ENCODE peak calls at places on chromosome X, in ten cellular contexts. Z is GM13976, P is ACHN, S is cardiac muscle cell, O is activated T-cell treated with anti-CD3 and anti-CD28 coated beads for 1 hour, R is iris pigment epithelial cell, F is WERI-Rb-1, L is NCI-H1092, N is uterus, U is progenitor cell of endocrine pancreas. C is an unnamed sample.

GRCh38 chrX:108165349-108166111 is 74.0 kb downstream of the ATG4A start:
- DNase-seq in F (peak), L (peak), R (peak), N (peak), U (no peak), S (peak), O (no peak), P (peak), Z (peak), C (peak)

GRCh38 chrX:38806054-38806389 is 4.8 kb downstream of the MID1IP1 start:
- DNase-seq in R (no peak), Z (no peak), U (no peak), O (peak), P (no peak), F (no peak), S (no peak), L (peak), N (no peak), C (no peak)

GRCh38 chrX:56762707-56763555 is 33.9 kb downstream of the NBDY start:
- DNase-seq in P (no peak), F (no peak), U (no peak), R (no peak), N (no peak), S (no peak), Z (peak), L (no peak), O (no peak), C (peak)

GRCh38 chrX:134898450-134898849 is 92.3 kb upstream of the SMIM10 start:
- DNase-seq in N (no peak), R (peak), P (no peak), L (no peak), F (no peak), S (peak), Z (no peak), O (no peak), U (no peak), C (peak)

GRCh38 chrX:11893933-11894710 is 136.1 kb downstream of the MSL3 start:
- DNase-seq in L (no peak), N (no peak), O (no peak), S (no peak), P (peak), R (no peak), F (no peak), Z (no peak), U (no peak), C (no peak)

GRCh38 chrX:41148553-41148952 is 63.3 kb downstream of the USP9X start:
- DNase-seq in F (no peak), N (no peak), U (no peak), Z (no peak), O (no peak), R (peak), L (no peak), S (peak), P (peak), C (peak)

GRCh38 chrX:121975666-121976065 is 928.3 kb downstream of the GLUD2 start:
- DNase-seq in S (no peak), F (no peak), Z (no peak), O (no peak), P (no peak), U (no peak), R (no peak), N (no peak), L (no peak), C (no peak)

GRCh38 chrX:119942831-119943184 is 743 bp downstream of the NKAP start:
- DNase-seq in U (no peak), F (no peak), L (no peak), P (no peak), R (peak), O (no peak), N (no peak), Z (no peak), S (peak), C (peak)

GRCh38 chrX:16187024-16187698 is 19.9 kb downstream of the MAGEB17 start:
- DNase-seq in N (no peak), Z (no peak), F (no peak), O (no peak), S (no peak), U (no peak), L (no peak), P (no peak), R (no peak), C (no peak)

GRCh38 chrX:119041175-119041574 is 31.6 kb upstream of the CT47C1 start:
- DNase-seq in N (peak), F (no peak), R (peak), P (peak), O (no peak), Z (no peak), L (no peak), S (peak), U (no peak), C (peak)

GRCh38 chrX:80014141-80014940 is at the start of gene TBX22:
- DNase-seq in F (no peak), L (no peak), R (no peak), N (no peak), Z (no peak), U (no peak), S (no peak), O (no peak), P (no peak), C (no peak)

GRCh38 chrX:136272325-136272724 is 21.1 kb upstream of the MAP7D3 start:
- DNase-seq in F (no peak), P (peak), O (no peak), Z (no peak), S (no peak), N (no peak), R (no peak), U (no peak), L (no peak), C (peak)

GRCh38 chrX:10769165-10769564 is 148.8 kb upstream of the MID1 start:
- DNase-seq in P (peak), U (no peak), O (no peak), L (peak), Z (peak), F (no peak), N (no peak), R (peak), S (peak), C (peak)

GRCh38 chrX:135112743-135113142 is 7.6 kb downstream of the ETDB start:
- DNase-seq in R (no peak), Z (no peak), N (no peak), P (no peak), O (no peak), L (no peak), F (no peak), U (no peak), S (no peak), C (no peak)

GRCh38 chrX:153736871-153737441 is 12.3 kb downstream of the ABCD1 start:
- DNase-seq in R (no peak), P (no peak), F (no peak), S (no peak), O (no peak), Z (no peak), N (no peak), L (peak), U (no peak), C (no peak)

GRCh38 chrX:115189646-115190635 is 731 bp downstream of the RBMXL3 start:
- DNase-seq in O (no peak), P (no peak), U (no peak), R (no peak), Z (no peak), N (no peak), L (no peak), F (no peak), S (no peak), C (no peak)

GRCh38 chrX:154738013-154738738 is 12.7 kb downstream of the GAB3 start:
- DNase-seq in U (no peak), P (no peak), O (no peak), R (peak), L (no peak), F (no peak), Z (no peak), N (peak), S (peak), C (peak)

GRCh38 chrX:132153166-132153565 is 25.3 kb upstream of the FRMD7 start:
- DNase-seq in R (no peak), F (no peak), L (no peak), S (no peak), O (no peak), U (no peak), P (no peak), Z (no peak), N (no peak), C (no peak)

GRCh38 chrX:50003927-50004326 is 81.5 kb downstream of the CLCN5 start:
- DNase-seq in S (no peak), F (no peak), N (no peak), L (no peak), U (no peak), O (no peak), Z (no peak), R (peak), P (no peak), C (no peak)

GRCh38 chrX:19649227-19650009 is 134.1 kb upstream of the MAP3K15 start:
- DNase-seq in Z (no peak), L (no peak), R (no peak), O (no peak), N (no peak), F (no peak), P (no peak), S (peak), U (no peak), C (peak)

GRCh38 chrX:77442728-77443127 is 4.5 kb upstream of the FGF16 start:
- DNase-seq in R (peak), S (peak), L (no peak), N (no peak), U (no peak), O (no peak), F (no peak), Z (no peak), P (peak), C (peak)

GRCh38 chrX:14356401-14356800 is 172.9 kb upstream of the GLRA2 start:
- DNase-seq in P (no peak), R (peak), U (no peak), S (no peak), L (no peak), N (no peak), O (no peak), Z (no peak), F (no peak), C (peak)

GRCh38 chrX:78331708-78332107 is 4.3 kb upstream of the CYSLTR1 start:
- DNase-seq in L (no peak), O (no peak), R (no peak), F (no peak), S (no peak), N (no peak), Z (no peak), U (no peak), P (no peak), C (no peak)

GRCh38 chrX:153723351-153724251 is 586 bp downstream of the BCAP31 start:
- DNase-seq in O (peak), U (peak), N (peak), L (peak), F (peak), P (peak), S (peak), Z (peak), R (peak), C (no peak)

GRCh38 chrX:99001286-99001685 is 1408.8 kb downstream of the PCDH19 start:
- DNase-seq in S (no peak), L (no peak), P (no peak), Z (no peak), R (no peak), O (no peak), F (no peak), N (no peak), U (no peak), C (no peak)

GRCh38 chrX:20067709-20068315 is 48.9 kb downstream of the MAP7D2 start:
- DNase-seq in O (no peak), L (peak), P (peak), R (peak), F (no peak), Z (no peak), N (peak), U (no peak), S (peak), C (peak)

GRCh38 chrX:68589372-68589753 is 58.1 kb upstream of the STARD8 start:
- DNase-seq in R (no peak), U (no peak), F (no peak), S (no peak), L (no peak), P (no peak), O (no peak), N (no peak), Z (no peak), C (no peak)

GRCh38 chrX:149683966-149684730 is 27.7 kb upstream of the MAGEA11 start:
- DNase-seq in O (no peak), F (no peak), P (no peak), L (no peak), N (no peak), R (no peak), S (no peak), Z (no peak), U (no peak), C (no peak)

GRCh38 chrX:150934453-150934852 is 36.0 kb upstream of the CD99L2 start:
- DNase-seq in S (peak), U (no peak), P (peak), R (peak), O (no peak), N (peak), Z (no peak), L (no peak), F (no peak), C (no peak)

GRCh38 chrX:135185795-135186443 is 14.7 kb upstream of the CT55 start:
- DNase-seq in Z (peak), R (peak), S (peak), O (peak), U (no peak), P (peak), F (peak), L (peak), N (no peak), C (peak)

GRCh38 chrX:110425222-110425621 is 66.6 kb downstream of the RTL9 start:
- DNase-seq in S (no peak), O (no peak), R (no peak), F (no peak), Z (no peak), N (no peak), U (no peak), L (no peak), P (no peak), C (no peak)

GRCh38 chrX:68419934-68420333 is 13.4 kb downstream of the OPHN1 start:
- DNase-seq in P (no peak), N (no peak), Z (no peak), R (no peak), F (no peak), O (no peak), U (no peak), S (no peak), L (no peak), C (no peak)